ENCODE peak calls at places on chromosome 16, in six cellular contexts. One of them, this sample, is unnamed.

GRCh38 chr16:88202207-88202745 is 180.5 kb upstream of the ZNF469 start:
- DNase-seq in tibial artery: peak
- DNase-seq in type B pancreatic cell: peak
- DNase-seq in EL: no peak
- DNase-seq in ELR: no peak
- DNase-seq in pancreas: no peak
- DNase-seq in this sample: no peak

GRCh38 chr16:85436636-85437160 is 176.4 kb upstream of the GSE1 start:
- DNase-seq in tibial artery: no peak
- DNase-seq in type B pancreatic cell: no peak
- DNase-seq in EL: no peak
- DNase-seq in ELR: no peak
- DNase-seq in pancreas: peak
- DNase-seq in this sample: no peak

GRCh38 chr16:84332975-84333684 is 35.2 kb upstream of the ATP2C2 start:
- DNase-seq in tibial artery: no peak
- DNase-seq in type B pancreatic cell: no peak
- DNase-seq in EL: no peak
- DNase-seq in ELR: no peak
- DNase-seq in pancreas: no peak
- DNase-seq in this sample: no peak

GRCh38 chr16:3771513-3771912 is 54.2 kb upstream of the TRAP1 start:
- DNase-seq in tibial artery: no peak
- DNase-seq in type B pancreatic cell: no peak
- DNase-seq in EL: peak
- DNase-seq in ELR: peak
- DNase-seq in pancreas: no peak
- DNase-seq in this sample: no peak

GRCh38 chr16:85675528-85675927 is 13.2 kb downstream of the GINS2 start:
- DNase-seq in tibial artery: no peak
- DNase-seq in type B pancreatic cell: no peak
- DNase-seq in EL: peak
- DNase-seq in ELR: peak
- DNase-seq in pancreas: no peak
- DNase-seq in this sample: peak

GRCh38 chr16:64870859-64871258 is 251.0 kb downstream of the CDH11 start:
- DNase-seq in tibial artery: no peak
- DNase-seq in type B pancreatic cell: no peak
- DNase-seq in EL: no peak
- DNase-seq in ELR: no peak
- DNase-seq in pancreas: no peak
- DNase-seq in this sample: no peak

GRCh38 chr16:52227851-52228250 is 319.1 kb downstream of the TOX3 start:
- DNase-seq in tibial artery: no peak
- DNase-seq in type B pancreatic cell: no peak
- DNase-seq in EL: no peak
- DNase-seq in ELR: no peak
- DNase-seq in pancreas: no peak
- DNase-seq in this sample: no peak

GRCh38 chr16:50311891-50312501 is 45.6 kb downstream of the ADCY7 start:
- DNase-seq in tibial artery: peak
- DNase-seq in type B pancreatic cell: no peak
- DNase-seq in EL: no peak
- DNase-seq in ELR: no peak
- DNase-seq in pancreas: no peak
- DNase-seq in this sample: no peak

GRCh38 chr16:24124291-24124690 is 131.8 kb upstream of the CACNG3 start:
- DNase-seq in tibial artery: no peak
- DNase-seq in type B pancreatic cell: no peak
- DNase-seq in EL: no peak
- DNase-seq in ELR: no peak
- DNase-seq in pancreas: no peak
- DNase-seq in this sample: no peak

GRCh38 chr16:88685156-88686061 is 898 bp downstream of the SNAI3 start:
- DNase-seq in tibial artery: no peak
- DNase-seq in type B pancreatic cell: no peak
- DNase-seq in EL: peak
- DNase-seq in ELR: peak
- DNase-seq in pancreas: peak
- DNase-seq in this sample: peak

GRCh38 chr16:47523342-47524006 is 62.3 kb downstream of the PHKB start:
- DNase-seq in tibial artery: no peak
- DNase-seq in type B pancreatic cell: no peak
- DNase-seq in EL: no peak
- DNase-seq in ELR: no peak
- DNase-seq in pancreas: no peak
- DNase-seq in this sample: peak

GRCh38 chr16:75251280-75252048 is at the start of gene BCAR1:
- DNase-seq in tibial artery: peak
- DNase-seq in type B pancreatic cell: peak
- DNase-seq in EL: peak
- DNase-seq in ELR: peak
- DNase-seq in pancreas: peak
- DNase-seq in this sample: peak

GRCh38 chr16:24833352-24833751 is 12.4 kb upstream of the SLC5A11 start:
- DNase-seq in tibial artery: no peak
- DNase-seq in type B pancreatic cell: no peak
- DNase-seq in EL: no peak
- DNase-seq in ELR: no peak
- DNase-seq in pancreas: no peak
- DNase-seq in this sample: no peak

GRCh38 chr16:63890072-63890471 is 1231.8 kb downstream of the CDH11 start:
- DNase-seq in tibial artery: no peak
- DNase-seq in type B pancreatic cell: no peak
- DNase-seq in EL: peak
- DNase-seq in ELR: no peak
- DNase-seq in pancreas: peak
- DNase-seq in this sample: no peak

GRCh38 chr16:85284138-85284897 is 172.0 kb upstream of the CIBAR2 start:
- DNase-seq in tibial artery: no peak
- DNase-seq in type B pancreatic cell: no peak
- DNase-seq in EL: no peak
- DNase-seq in ELR: no peak
- DNase-seq in pancreas: no peak
- DNase-seq in this sample: no peak